ENCODE peak calls at places on chromosomes 6 and 20, in nine cellular contexts. L, G, H, E, O, K, Q, Y and X are unnamed samples.

GRCh38 chr6:33416386-33417126 is 1.4 kb downstream of the CUTA start:
- DNase-seq in E (no peak), G (no peak), L (no peak), H (no peak), Y (no peak), K (no peak), O (no peak), Q (no peak), X (no peak)

GRCh38 chr6:141788096-141788495 is 344.6 kb upstream of the GJE1 start:
- DNase-seq in K (no peak), Q (no peak), H (no peak), Y (no peak), L (no peak), O (no peak), E (no peak), G (no peak), X (no peak)

GRCh38 chr6:152642578-152643375 is 5.6 kb upstream of the SYNE1 start:
- DNase-seq in G (peak), E (peak), Y (peak), K (peak), O (no peak), L (peak), H (peak), Q (no peak), X (peak)

GRCh38 chr6:79808846-79809245 is 138.5 kb downstream of the ELOVL4 start:
- DNase-seq in Y (no peak), Q (no peak), G (no peak), E (no peak), L (no peak), K (no peak), O (no peak), H (no peak), X (no peak)

GRCh38 chr6:12136905-12137304 is 124.8 kb downstream of the HIVEP1 start:
- DNase-seq in H (no peak), K (no peak), Y (peak), Q (no peak), G (no peak), E (no peak), L (no peak), O (no peak), X (no peak)

GRCh38 chr6:8080338-8081151 is 16.4 kb upstream of the BLOC1S5 start:
- DNase-seq in E (no peak), Y (peak), Q (no peak), L (no peak), H (no peak), K (no peak), G (no peak), O (no peak), X (no peak)

GRCh38 chr20:38023181-38024085 is 9.8 kb downstream of the TTI1 start:
- DNase-seq in O (no peak), H (no peak), E (peak), K (no peak), Q (no peak), L (no peak), G (no peak), Y (peak), X (no peak)

GRCh38 chr6:7484666-7485065 is 56.8 kb upstream of the DSP start:
- DNase-seq in Y (no peak), H (no peak), K (no peak), G (no peak), E (no peak), O (no peak), Q (no peak), L (no peak), X (no peak)

GRCh38 chr6:63295553-63295952 is 24.2 kb downstream of the LGSN start:
- DNase-seq in Y (no peak), H (no peak), Q (no peak), K (no peak), G (no peak), L (no peak), O (no peak), E (no peak), X (no peak)

GRCh38 chr6:53179961-53180651 is 31.5 kb upstream of the GCM1 start:
- DNase-seq in K (peak), Y (peak), Q (peak), L (peak), G (peak), E (no peak), O (peak), H (no peak), X (peak)

GRCh38 chr6:131976545-131977061 is 25.4 kb upstream of the CCN2 start:
- DNase-seq in E (peak), K (no peak), L (no peak), Q (no peak), H (no peak), Y (peak), G (no peak), O (no peak), X (no peak)

GRCh38 chr6:79719248-79719975 is 88.3 kb downstream of the SH3BGRL2 start:
- DNase-seq in H (no peak), G (no peak), E (peak), K (no peak), Q (no peak), L (no peak), O (no peak), Y (peak), X (no peak)

GRCh38 chr20:24804481-24805206 is 144.4 kb upstream of the CST7 start:
- DNase-seq in G (no peak), Q (no peak), L (no peak), O (no peak), K (no peak), E (no peak), H (no peak), Y (no peak), X (no peak)

GRCh38 chr20:46739441-46740213 is 30.2 kb downstream of the SLC2A10 start:
- DNase-seq in Q (no peak), L (no peak), H (no peak), K (no peak), E (no peak), Y (peak), O (no peak), G (no peak), X (no peak)

GRCh38 chr6:33209856-33210255 is 1.6 kb downstream of the RING1 start:
- DNase-seq in Y (no peak), G (no peak), H (no peak), E (no peak), K (no peak), O (no peak), Q (no peak), L (no peak), X (no peak)

GRCh38 chr6:13217206-13217905 is 111.0 kb downstream of the TBC1D7 start:
- DNase-seq in G (no peak), Q (no peak), Y (no peak), H (no peak), L (no peak), O (no peak), E (no peak), K (no peak), X (no peak)

GRCh38 chr6:162964703-162965140 is 236.9 kb downstream of the PACRG start:
- DNase-seq in E (peak), K (no peak), G (no peak), H (no peak), O (peak), L (peak), Q (no peak), Y (peak), X (no peak)

GRCh38 chr6:155832596-155832995 is 377.0 kb upstream of the NOX3 start:
- DNase-seq in Y (peak), E (no peak), K (no peak), H (no peak), L (no peak), G (no peak), O (no peak), Q (no peak), X (no peak)

GRCh38 chr6:77264970-77265369 is 198.3 kb downstream of the HTR1B start:
- DNase-seq in O (no peak), Y (no peak), Q (no peak), L (no peak), H (no peak), G (no peak), E (no peak), K (no peak), X (no peak)

GRCh38 chr6:89216411-89216810 is 747 bp downstream of the GABRR1 start:
- DNase-seq in H (no peak), Q (no peak), G (no peak), K (no peak), L (no peak), Y (no peak), E (no peak), O (no peak), X (no peak)

GRCh38 chr20:63360850-63361497 is at the start of gene CHRNA4:
- DNase-seq in O (no peak), E (no peak), G (no peak), Q (no peak), H (no peak), K (no peak), Y (no peak), L (no peak), X (no peak)

GRCh38 chr6:19999319-20000191 is 162.4 kb downstream of the ID4 start:
- DNase-seq in H (no peak), E (no peak), O (no peak), L (no peak), Y (no peak), K (no peak), G (no peak), Q (no peak), X (peak)

GRCh38 chr20:24746351-24746685 is 202.8 kb upstream of the CST7 start:
- DNase-seq in O (no peak), E (no peak), L (peak), Y (no peak), Q (no peak), K (no peak), G (no peak), H (peak), X (no peak)

GRCh38 chr6:72636786-72637185 is 14.9 kb downstream of the KCNQ5 start:
- DNase-seq in E (no peak), H (no peak), L (no peak), Q (no peak), Y (no peak), K (no peak), G (no peak), O (no peak), X (no peak)

GRCh38 chr6:33908025-33908424 is 104.2 kb upstream of the MLN start:
- DNase-seq in E (no peak), Y (no peak), K (no peak), Q (no peak), G (no peak), O (no peak), H (no peak), L (no peak), X (no peak)

GRCh38 chr6:131460603-131460995 is 112.4 kb upstream of the ARG1 start:
- DNase-seq in Y (no peak), H (no peak), E (no peak), O (no peak), K (no peak), L (no peak), Q (no peak), G (no peak), X (no peak)

GRCh38 chr20:17967595-17968365 is 814 bp downstream of the SNX5 start:
- DNase-seq in L (no peak), Q (no peak), H (peak), G (no peak), K (peak), E (no peak), Y (peak), O (no peak), X (no peak)

GRCh38 chr6:14706378-14706929 is 539.4 kb upstream of the JARID2 start:
- DNase-seq in K (peak), H (no peak), Y (peak), O (peak), L (peak), G (no peak), Q (no peak), E (peak), X (no peak)
- H3K4me3 ChIP-seq in K (no peak), H (no peak), Y (no peak), O (no peak), L (no peak), G (no peak), Q (no peak), E (no peak), X (no peak)

GRCh38 chr6:40588480-40588879 is 1.3 kb upstream of the LRFN2 start:
- DNase-seq in G (no peak), E (no peak), Q (no peak), H (no peak), L (no peak), K (no peak), Y (no peak), O (no peak), X (no peak)
- H3K4me3 ChIP-seq in G (no peak), E (no peak), Q (no peak), H (peak), L (no peak), K (no peak), Y (no peak), O (no peak), X (no peak)

GRCh38 chr6:150213301-150213700 is 70.5 kb downstream of the PPP1R14C start:
- DNase-seq in Q (no peak), L (no peak), H (no peak), K (no peak), E (no peak), O (no peak), G (no peak), Y (no peak), X (no peak)
- H3K4me3 ChIP-seq in Q (no peak), L (no peak), H (no peak), K (no peak), E (no peak), O (no peak), G (no peak), Y (no peak), X (no peak)

DNA sequence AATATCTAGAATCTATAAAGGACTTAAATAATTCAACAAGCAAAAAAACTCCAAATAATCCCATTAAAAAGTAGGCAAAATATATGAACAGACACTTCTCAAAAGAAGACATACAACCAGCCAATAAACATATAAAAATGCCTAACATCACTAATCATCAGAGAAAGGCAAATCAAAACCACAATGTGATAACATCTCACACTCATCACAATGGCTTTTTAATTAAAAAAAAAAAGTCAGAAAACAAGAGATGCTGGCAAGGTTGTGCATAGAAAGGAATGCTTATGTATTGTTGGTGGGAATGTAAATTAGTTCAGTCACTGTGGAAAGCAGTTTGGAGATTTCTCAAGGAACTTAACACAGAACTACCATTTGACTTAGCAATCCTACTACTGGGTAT is 979.6 kb upstream of the MAP3K7 start:
- DNase-seq in E (peak), Y (no peak), G (no peak), L (no peak), H (no peak), K (no peak), O (no peak), Q (no peak), X (no peak)
- H3K4me3 ChIP-seq in E (no peak), Y (no peak), G (no peak), L (no peak), H (no peak), K (no peak), O (no peak), Q (no peak), X (no peak)

GRCh38 chr6:165584541-165584940 is 78.5 kb downstream of the PDE10A start:
- DNase-seq in G (no peak), O (no peak), Q (no peak), L (no peak), Y (no peak), E (no peak), K (no peak), H (no peak), X (no peak)
- H3K4me3 ChIP-seq in G (no peak), O (no peak), Q (no peak), L (no peak), Y (no peak), E (no peak), K (no peak), H (no peak), X (no peak)

DNA sequence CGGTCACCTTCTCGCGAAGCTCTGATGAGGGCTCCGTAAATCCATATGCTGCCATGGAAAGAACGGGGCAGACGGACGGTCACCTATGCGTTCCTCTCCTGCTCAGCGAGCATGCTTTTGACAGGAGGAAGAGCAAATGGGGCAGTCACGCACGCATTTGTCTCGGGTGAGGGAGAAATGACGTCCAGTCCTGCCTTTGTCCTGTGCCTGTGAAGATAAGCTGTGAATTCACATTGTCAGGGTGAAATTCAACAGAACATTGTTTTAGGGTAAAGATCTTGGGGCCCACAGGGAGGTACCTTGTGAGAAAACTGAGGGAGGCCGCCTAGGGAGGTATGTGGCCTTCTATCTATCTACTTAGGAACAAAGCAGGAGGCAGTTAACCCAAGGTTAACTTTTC is 83.8 kb downstream of the IRF4 start:
- DNase-seq in E (no peak), L (no peak), H (no peak), G (no peak), Y (no peak), O (no peak), K (no peak), Q (no peak), X (no peak)
- H3K4me3 ChIP-seq in E (no peak), L (no peak), H (no peak), G (peak), Y (no peak), O (no peak), K (no peak), Q (no peak), X (no peak)

GRCh38 chr6:31498748-31499147 is 803 bp downstream of the MICB start:
- DNase-seq in H (no peak), Q (no peak), G (no peak), O (no peak), E (no peak), L (no peak), K (no peak), Y (peak), X (no peak)
- H3K4me3 ChIP-seq in H (no peak), Q (no peak), G (peak), O (peak), E (peak), L (peak), K (peak), Y (peak), X (no peak)

DNA sequence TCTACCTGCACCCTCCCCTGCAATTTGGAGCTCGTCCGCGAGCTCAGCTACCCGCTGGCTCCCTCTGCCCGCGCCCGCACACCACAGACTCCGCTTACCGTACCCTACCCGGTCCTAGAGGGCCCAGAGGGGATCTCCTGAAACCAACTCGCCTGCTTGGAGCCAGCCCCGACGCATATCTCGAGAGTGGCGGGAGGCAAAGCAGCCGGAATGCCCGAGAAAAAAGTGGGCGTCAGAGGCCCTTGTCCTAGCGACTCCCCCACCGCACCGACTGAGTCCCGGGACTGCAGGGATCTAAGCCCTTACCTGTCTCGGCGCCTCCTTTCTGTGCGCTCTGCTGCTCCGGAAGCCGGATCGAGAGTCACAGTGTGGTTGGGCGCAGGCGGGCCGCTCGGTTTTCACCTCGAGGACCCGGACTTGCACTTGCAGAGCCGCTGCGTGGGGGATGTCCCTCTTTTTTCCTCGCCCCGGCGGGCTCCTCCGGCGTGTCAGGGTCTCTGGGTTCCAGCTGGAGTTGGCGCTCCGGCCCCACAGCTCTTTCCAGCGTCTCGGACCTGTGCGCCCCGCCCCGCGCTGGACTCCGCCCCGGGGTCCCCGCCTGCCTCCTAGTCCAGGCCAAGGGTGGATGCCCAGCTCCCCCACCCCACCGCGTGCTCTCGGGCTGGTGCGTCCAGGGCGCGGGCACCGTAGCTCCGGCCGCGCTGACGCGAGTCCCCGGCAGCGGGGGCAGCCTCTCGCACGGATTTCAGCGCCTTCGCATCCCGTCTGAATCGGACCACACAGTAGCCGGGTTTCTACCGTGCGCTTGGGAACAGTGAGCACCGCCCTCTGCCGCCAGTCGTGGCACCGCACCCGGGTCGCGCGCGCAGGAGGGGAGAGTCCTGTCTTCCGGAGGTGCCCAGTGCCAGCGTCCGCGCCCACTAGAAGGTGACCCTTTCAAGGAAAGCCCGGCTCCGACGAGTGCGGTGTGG is at the start of gene PROKR2:
- DNase-seq in O (no peak), Y (no peak), G (no peak), H (no peak), K (no peak), E (no peak), Q (no peak), L (no peak), X (no peak)
- H3K4me3 ChIP-seq in O (no peak), Y (no peak), G (no peak), H (no peak), K (no peak), E (no peak), Q (no peak), L (peak), X (no peak)

DNA sequence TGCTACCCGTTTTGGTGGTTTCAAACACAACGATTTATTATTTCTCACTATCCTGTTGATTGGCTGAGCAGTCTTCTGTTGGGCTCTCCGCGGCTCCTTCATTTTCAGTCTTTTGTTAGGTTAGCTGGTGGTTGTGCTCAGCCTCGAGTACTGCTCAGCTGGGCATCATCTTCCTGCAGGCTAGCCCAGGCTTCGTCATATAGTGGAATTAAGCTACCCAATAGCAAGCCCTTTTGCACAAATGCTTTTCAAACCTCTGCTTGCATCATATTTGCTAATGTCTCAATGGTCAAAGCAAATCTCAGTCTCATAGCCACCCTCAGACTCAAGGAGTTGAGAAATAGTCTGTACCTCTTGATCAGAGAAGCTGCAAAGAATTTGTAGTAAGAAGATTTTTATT is 23.7 kb downstream of the STX11 start:
- DNase-seq in O (no peak), Q (no peak), H (no peak), L (no peak), Y (no peak), G (no peak), K (no peak), E (no peak), X (no peak)
- H3K4me3 ChIP-seq in O (no peak), Q (no peak), H (no peak), L (no peak), Y (no peak), G (no peak), K (no peak), E (no peak), X (no peak)

GRCh38 chr6:30025197-30025596 is 35.9 kb upstream of the POLR1H start:
- DNase-seq in Q (no peak), Y (no peak), H (no peak), E (no peak), K (no peak), G (no peak), O (no peak), L (no peak), X (no peak)

GRCh38 chr6:30019819-30020218 is 41.2 kb upstream of the POLR1H start:
- DNase-seq in Y (no peak), E (no peak), G (no peak), L (no peak), K (no peak), Q (no peak), H (no peak), O (no peak), X (no peak)

GRCh38 chr6:30022189-30022588 is 38.9 kb upstream of the POLR1H start:
- DNase-seq in L (no peak), O (no peak), E (no peak), G (no peak), Q (no peak), H (no peak), Y (no peak), K (no peak), X (no peak)

GRCh38 chr6:30020629-30021028 is 40.4 kb upstream of the POLR1H start:
- DNase-seq in G (no peak), Q (no peak), L (no peak), E (no peak), O (no peak), Y (no peak), H (no peak), K (no peak), X (no peak)
- H3K4me3 ChIP-seq in G (no peak), Q (no peak), L (no peak), E (no peak), O (no peak), Y (no peak), H (no peak), K (no peak), X (no peak)